ENCODE peak calls at places on chromosome 2, in four cellular contexts. G, F, B and Y are unnamed samples.

GRCh38 chr2:108612514-108613183 is 78.4 kb downstream of the LIMS1 start:
- DNase-seq in G (no peak), F (peak; percentile 61), B (no peak), Y (no peak)

GRCh38 chr2:81483254-81483653 is 1178.7 kb upstream of the LRRTM1 start:
- DNase-seq in G (no peak), F (no peak), B (no peak), Y (no peak)

GRCh38 chr2:10497797-10498251 is 49.7 kb upstream of the ODC1 start:
- DNase-seq in G (peak; percentile 4), F (no peak), B (peak; percentile 19), Y (peak; percentile 95)

GRCh38 chr2:6412533-6413085 is 453.1 kb downstream of the CMPK2 start:
- DNase-seq in G (no peak), F (no peak), B (no peak), Y (no peak)

GRCh38 chr2:168604252-168604651 is 148.2 kb downstream of the CERS6 start:
- DNase-seq in G (no peak), F (no peak), B (no peak), Y (no peak)

GRCh38 chr2:176554107-176555048 is 285.1 kb downstream of the MTX2 start:
- DNase-seq in G (peak; percentile 89), F (peak; percentile 25), B (no peak), Y (no peak)

GRCh38 chr2:60939622-60940021 is 58.2 kb downstream of the REL start:
- DNase-seq in G (no peak), F (no peak), B (no peak), Y (no peak)

GRCh38 chr2:28394331-28394877 is 1.7 kb downstream of the FOSL2 start:
- DNase-seq in G (peak; percentile 63), F (no peak), B (no peak), Y (no peak)

GRCh38 chr2:30358351-30358750 is 88.7 kb upstream of the LCLAT1 start:
- DNase-seq in G (no peak), F (no peak), B (no peak), Y (no peak)

GRCh38 chr2:13260401-13260800 is 543.7 kb downstream of the TRIB2 start:
- DNase-seq in G (no peak), F (no peak), B (no peak), Y (no peak)

GRCh38 chr2:228318218-228318617 is 136.7 kb upstream of the SPHKAP start:
- DNase-seq in G (no peak), F (no peak), B (no peak), Y (peak; percentile 8)

GRCh38 chr2:235106874-235107639 is 155.2 kb downstream of the SH3BP4 start:
- DNase-seq in G (peak; percentile 70), F (no peak), B (no peak), Y (peak; percentile 69)

GRCh38 chr2:43228782-43229659 is 2.6 kb upstream of the ZFP36L2 start:
- DNase-seq in G (peak; percentile 11), F (no peak), B (no peak), Y (no peak)

GRCh38 chr2:241937297-241937696 is 67.8 kb downstream of the RTP5 start:
- DNase-seq in G (no peak), F (no peak), B (no peak), Y (no peak)

GRCh38 chr2:226798422-226799210 is 1.0 kb downstream of the IRS1 start:
- DNase-seq in G (no peak), F (peak; percentile 61), B (no peak), Y (no peak)

GRCh38 chr2:158600155-158600802 is 143.5 kb downstream of the PKP4 start:
- DNase-seq in G (peak; percentile 99), F (no peak), B (no peak), Y (peak; percentile 14)

GRCh38 chr2:16746329-16746728 is 80.7 kb upstream of the CYRIA start:
- DNase-seq in G (no peak), F (no peak), B (no peak), Y (no peak)

GRCh38 chr2:231687133-231687852 is 21.0 kb upstream of the PTMA start:
- DNase-seq in G (peak; percentile 54), F (peak; percentile 83), B (no peak), Y (no peak)
- TF ChIP-seq POLR2A in G (no peak), F (no peak), B (no peak), Y (no peak)

DNA sequence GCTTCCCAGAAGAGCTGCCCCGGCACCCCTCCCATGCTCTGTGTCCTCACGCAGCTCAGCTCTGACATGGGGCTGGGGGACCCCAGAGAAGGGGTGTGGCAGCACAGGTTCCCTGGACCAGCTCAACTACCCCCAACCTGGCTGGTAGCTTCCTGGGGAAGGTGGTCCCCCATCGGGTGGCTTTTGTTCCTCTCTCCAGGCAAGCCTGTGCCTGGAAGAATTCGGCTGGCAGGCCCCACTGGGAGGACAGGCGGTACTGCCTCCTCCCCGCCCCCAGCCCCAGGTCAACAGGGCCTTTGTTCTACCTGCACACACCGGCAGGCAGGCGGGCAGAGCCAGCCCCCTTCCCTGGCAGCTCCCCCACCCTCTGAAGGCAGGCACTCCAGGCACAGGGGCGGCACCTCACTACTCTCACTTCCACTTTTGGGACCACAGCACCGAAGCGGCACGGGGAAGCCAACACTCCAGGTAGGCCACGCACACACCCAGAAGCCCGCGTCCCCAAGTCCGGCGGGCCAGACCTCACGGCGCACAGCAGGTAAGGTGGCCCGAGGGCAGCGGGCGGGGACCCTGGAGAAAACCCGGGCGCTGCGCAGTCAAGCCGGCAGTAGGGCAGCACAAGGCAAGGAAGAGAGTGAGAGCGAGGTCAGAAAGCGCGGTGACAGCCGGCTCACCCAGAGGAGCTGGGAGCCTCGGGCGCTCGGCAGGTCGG is 1.3 kb downstream of the HS6ST1 start:
- DNase-seq in G (no peak), F (peak; percentile 75), B (no peak), Y (no peak)
- TF ChIP-seq POLR2A in G (no peak), F (no peak), B (no peak), Y (no peak)

GRCh38 chr2:236628256-236628961 is 58.8 kb downstream of the ACKR3 start:
- DNase-seq in G (no peak), F (no peak), B (no peak), Y (no peak)

GRCh38 chr2:236631361-236632291 is 62.0 kb downstream of the ACKR3 start:
- DNase-seq in G (peak; percentile 7), F (no peak), B (no peak), Y (no peak)

GRCh38 chr2:236628981-236629605 is 59.5 kb downstream of the ACKR3 start:
- DNase-seq in G (no peak), F (no peak), B (no peak), Y (no peak)

GRCh38 chr2:236632295-236633218 is 62.9 kb downstream of the ACKR3 start:
- DNase-seq in G (no peak), F (no peak), B (no peak), Y (no peak)

GRCh38 chr2:236629961-236630872 is 60.6 kb downstream of the ACKR3 start:
- DNase-seq in G (no peak), F (no peak), B (no peak), Y (no peak)
- TF ChIP-seq POLR2A in G (no peak), F (no peak), B (no peak), Y (no peak)

GRCh38 chr2:239327536-239328305 is 73.1 kb downstream of the HDAC4 start:
- DNase-seq in G (no peak), F (no peak), B (no peak), Y (no peak)

GRCh38 chr2:239329284-239329971 is 71.4 kb downstream of the HDAC4 start:
- DNase-seq in G (no peak), F (no peak), B (no peak), Y (no peak)

GRCh38 chr2:239329972-239330572 is 70.7 kb downstream of the HDAC4 start:
- DNase-seq in G (no peak), F (no peak), B (no peak), Y (no peak)

GRCh38 chr2:239326831-239327535 is 73.8 kb downstream of the HDAC4 start:
- DNase-seq in G (no peak), F (no peak), B (no peak), Y (peak; percentile 30)

GRCh38 chr2:239328306-239329191 is 72.3 kb downstream of the HDAC4 start:
- DNase-seq in G (peak; percentile 63), F (no peak), B (no peak), Y (no peak)
- TF ChIP-seq POLR2A in G (no peak), F (no peak), B (peak; percentile 41), Y (no peak)

DNA sequence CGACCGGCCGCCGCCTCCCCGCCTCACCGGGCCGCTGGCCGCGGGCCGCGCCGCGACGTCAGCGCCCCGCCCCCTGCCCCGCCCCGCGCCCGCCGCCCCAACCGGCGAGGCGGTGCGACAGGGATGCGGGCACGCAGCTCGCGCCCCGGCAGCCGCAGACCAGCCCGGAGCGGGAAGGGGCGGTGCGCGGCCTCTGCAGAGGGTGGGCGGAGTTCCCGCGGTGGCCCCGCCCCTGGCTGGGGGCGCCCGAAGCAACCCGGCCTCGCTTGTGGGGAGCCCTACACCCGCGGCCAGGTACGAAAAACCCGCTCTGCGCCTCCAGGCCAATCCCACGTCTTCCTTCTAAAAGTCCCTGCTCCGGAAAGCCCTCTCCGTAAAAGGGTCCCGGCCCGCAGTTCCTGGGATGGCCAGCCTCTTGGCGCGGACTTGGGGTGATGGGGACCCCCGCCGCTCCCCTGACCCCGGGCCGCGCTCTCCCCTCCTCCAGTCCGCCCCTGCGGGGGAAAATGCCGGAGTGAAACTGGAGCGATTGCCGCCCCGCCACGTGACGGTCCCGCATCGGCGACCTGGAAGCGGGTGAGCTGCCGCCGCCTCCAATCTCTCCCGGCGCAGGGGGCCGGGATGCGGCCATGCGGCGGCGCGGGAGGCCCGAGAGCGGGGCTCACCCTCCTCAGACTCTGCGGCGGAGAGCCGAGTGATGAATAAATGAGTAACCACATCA is at the start of gene RAB11FIP5:
- DNase-seq in G (peak; percentile 70), F (peak; percentile 58), B (no peak), Y (peak; percentile 79)
- TF ChIP-seq POLR2A in G (peak; percentile 55), F (no peak), B (peak; percentile 24), Y (peak; percentile 53)

DNA sequence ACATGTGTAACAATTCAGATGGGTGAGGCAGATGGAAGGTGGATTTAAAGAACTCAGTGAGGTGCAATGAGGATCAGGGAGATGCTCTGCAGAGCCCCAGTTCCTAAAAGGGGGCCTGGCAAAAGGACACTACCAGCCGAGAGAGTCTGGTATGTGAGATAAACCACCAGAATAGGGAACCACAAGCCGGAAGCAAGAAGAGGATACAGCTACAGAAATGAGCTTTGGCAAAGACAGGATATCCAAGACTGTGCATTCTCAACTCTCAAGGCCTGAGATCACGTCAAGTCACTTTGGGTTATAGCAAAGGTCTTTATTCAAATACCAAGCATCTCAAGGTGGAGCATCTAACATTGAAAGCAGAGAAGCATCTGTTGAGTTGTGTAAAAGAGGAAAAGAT is 293.5 kb downstream of the ARHGAP15 start:
- DNase-seq in G (no peak), F (no peak), B (no peak), Y (no peak)
- TF ChIP-seq POLR2A in G (no peak), F (no peak), B (no peak), Y (no peak)

GRCh38 chr2:70301344-70302194 is at the start of gene FAM136A:
- DNase-seq in G (peak; percentile 80), F (peak; percentile 84), B (peak; percentile 29), Y (peak; percentile 74)
- TF ChIP-seq POLR2A in G (peak; percentile 93), F (peak; percentile 86), B (peak; percentile 44), Y (peak; percentile 71)